ENCODE peak calls at places on chromosomes 3 and 15, in eight cellular contexts. F is H7, Q is neural progenitor cell, U is neuronal stem cell, S is bronchial epithelial cell, D is fibroblast of the aortic adventitia, A is kidney epithelial cell, P is adrenal gland. R is an unnamed sample.
A peak's percentile ranks its signal among the peaks of the same experiment; 100 is the strongest.

GRCh38 chr3:159583662-159584061 is 405.0 kb upstream of the IL12A start:
- DNase-seq in F (no peak), Q (peak; percentile 27), U (no peak), S (no peak), D (peak; percentile 5), A (no peak), P (no peak), R (peak; percentile 1)

GRCh38 chr15:73930790-73931281 is 4.6 kb downstream of the LOXL1 start:
- DNase-seq in F (no peak), Q (no peak), U (no peak), S (no peak), D (peak; percentile 86), A (no peak), P (peak; percentile 44), R (peak; percentile 92)

GRCh38 chr3:53815651-53816050 is 30.6 kb downstream of the CHDH start:
- DNase-seq in F (no peak), Q (no peak), U (no peak), S (no peak), D (no peak), A (no peak), P (no peak), R (no peak)

GRCh38 chr15:68635142-68635541 is 56.3 kb downstream of the CORO2B start:
- DNase-seq in F (no peak), Q (no peak), U (no peak), S (no peak), D (peak; percentile 72), A (no peak), P (no peak), R (no peak)

GRCh38 chr15:38565287-38565670 is 665 bp upstream of the RASGRP1 start:
- DNase-seq in F (no peak), Q (no peak), U (no peak), S (no peak), D (no peak), A (no peak), P (no peak), R (no peak)

GRCh38 chr3:192817053-192817452 is 89.7 kb upstream of the FGF12 start:
- DNase-seq in F (no peak), Q (no peak), U (no peak), S (peak; percentile 83), D (peak; percentile 65), A (no peak), P (peak; percentile 46), R (peak; percentile 57)

GRCh38 chr3:190709351-190709773 is 153.1 kb downstream of the GMNC start:
- DNase-seq in F (no peak), Q (no peak), U (no peak), S (no peak), D (peak; percentile 77), A (peak; percentile 34), P (no peak), R (peak; percentile 78)

GRCh38 chr15:73394782-73395181 is 26.0 kb upstream of the HCN4 start:
- DNase-seq in F (no peak), Q (no peak), U (no peak), S (no peak), D (no peak), A (no peak), P (no peak), R (no peak)

GRCh38 chr3:21645121-21645897 is 105.7 kb downstream of the ZNF385D start:
- DNase-seq in F (no peak), Q (no peak), U (no peak), S (peak; percentile 5), D (peak; percentile 75), A (no peak), P (peak; percentile 20), R (peak; percentile 76)

GRCh38 chr3:49666592-49666991 is 7.6 kb upstream of the APEH start:
- DNase-seq in F (peak; percentile 69), Q (no peak), U (no peak), S (no peak), D (no peak), A (no peak), P (no peak), R (no peak)

GRCh38 chr3:88059380-88060160 is 515 bp downstream of the ZNF654 start:
- DNase-seq in F (peak; percentile 41), Q (peak; percentile 47), U (peak; percentile 3), S (peak; percentile 27), D (peak; percentile 16), A (no peak), P (no peak), R (no peak)

GRCh38 chr3:171005648-171006047 is 20.9 kb downstream of the SLC2A2 start:
- DNase-seq in F (no peak), Q (no peak), U (no peak), S (no peak), D (peak; percentile 75), A (no peak), P (no peak), R (no peak)

GRCh38 chr3:193148678-193149473 is 92.1 kb upstream of the PLAAT1 start:
- DNase-seq in F (no peak), Q (no peak), U (no peak), S (no peak), D (peak; percentile 59), A (no peak), P (no peak), R (no peak)

GRCh38 chr3:107216711-107217110 is 160.5 kb upstream of the CCDC54 start:
- DNase-seq in F (no peak), Q (no peak), U (no peak), S (peak; percentile 85), D (peak; percentile 99), A (no peak), P (peak; percentile 75), R (peak; percentile 99)

GRCh38 chr3:138888569-138888968 is 53.8 kb upstream of the PIK3CB start:
- DNase-seq in F (no peak), Q (no peak), U (no peak), S (no peak), D (no peak), A (no peak), P (no peak), R (no peak)

GRCh38 chr3:82940124-82940523 is 1178.7 kb upstream of the GBE1 start:
- DNase-seq in F (no peak), Q (no peak), U (no peak), S (no peak), D (no peak), A (no peak), P (no peak), R (no peak)

GRCh38 chr3:41241159-41241558 is 41.9 kb downstream of the CTNNB1 start:
- DNase-seq in F (no peak), Q (no peak), U (no peak), S (no peak), D (no peak), A (no peak), P (no peak), R (no peak)

GRCh38 chr3:127819656-127820055 is 2.7 kb downstream of the MGLL start:
- DNase-seq in F (no peak), Q (no peak), U (no peak), S (no peak), D (no peak), A (no peak), P (no peak), R (no peak)
- H3K4me3 ChIP-seq in F (no peak overlapping the region), Q (no peak overlapping the region), U (no peak overlapping the region), S (no peak overlapping the region), D (no peak overlapping the region), A (peak overlapping the region; percentile 10), P (no peak overlapping the region), R (no peak overlapping the region)

GRCh38 chr3:61877359-61877770 is 316.0 kb downstream of the PTPRG start:
- DNase-seq in F (no peak), Q (peak; percentile 64), U (no peak), S (peak; percentile 11), D (peak; percentile 58), A (no peak), P (no peak), R (peak; percentile 32)
- H3K4me3 ChIP-seq in F (no peak overlapping the region), Q (no peak overlapping the region), U (no peak overlapping the region), S (no peak overlapping the region), D (no peak overlapping the region), A (no peak overlapping the region), P (no peak overlapping the region), R (no peak overlapping the region)

GRCh38 chr15:64235552-64235951 is 72.7 kb upstream of the PPIB start:
- DNase-seq in F (no peak), Q (no peak), U (no peak), S (no peak), D (no peak), A (no peak), P (no peak), R (no peak)

GRCh38 chr15:64233299-64233698 is 70.5 kb upstream of the PPIB start:
- DNase-seq in F (no peak), Q (no peak), U (no peak), S (no peak), D (no peak), A (no peak), P (no peak), R (no peak)

GRCh38 chr15:64232400-64232799 is 69.6 kb upstream of the PPIB start:
- DNase-seq in F (no peak), Q (no peak), U (no peak), S (peak; percentile 78), D (peak; percentile 68), A (peak; percentile 68), P (no peak), R (peak; percentile 56)

GRCh38 chr15:64237677-64238076 is 74.9 kb upstream of the PPIB start:
- DNase-seq in F (no peak), Q (no peak), U (no peak), S (no peak), D (no peak), A (no peak), P (no peak), R (no peak)

DNA sequence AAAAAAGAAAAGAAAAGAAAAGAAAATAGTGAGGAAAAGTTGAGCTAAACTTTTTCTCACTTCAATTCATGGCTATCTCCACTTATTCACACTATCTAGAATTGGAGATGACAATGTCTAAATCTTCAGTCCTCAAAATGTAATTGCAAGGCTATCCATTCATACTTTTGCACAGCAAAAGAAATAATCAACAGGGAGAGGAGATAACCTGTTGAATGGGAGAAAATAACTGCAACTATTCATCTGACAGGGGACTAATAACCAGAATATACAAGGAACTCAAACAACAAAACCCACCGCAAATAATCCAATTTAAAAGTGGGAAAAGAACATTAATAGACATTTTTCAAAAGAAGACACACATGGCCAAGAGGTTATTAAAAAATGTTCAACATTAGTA is 73.3 kb upstream of the PPIB start:
- DNase-seq in F (no peak), Q (no peak), U (no peak), S (no peak), D (no peak), A (no peak), P (no peak), R (no peak)
- H3K4me3 ChIP-seq in F (no peak overlapping the region), Q (no peak overlapping the region), U (no peak overlapping the region), S (no peak overlapping the region), D (no peak overlapping the region), A (no peak overlapping the region), P (no peak overlapping the region), R (no peak overlapping the region)

GRCh38 chr15:31266712-31267111 is 59.9 kb upstream of the KLF13 start:
- DNase-seq in F (peak; percentile 48), Q (peak; percentile 5), U (no peak), S (no peak), D (no peak), A (no peak), P (no peak), R (no peak)

GRCh38 chr15:31265871-31266711 is 60.5 kb upstream of the KLF13 start:
- DNase-seq in F (peak; percentile 46), Q (peak; percentile 3), U (no peak), S (no peak), D (no peak), A (no peak), P (peak; percentile 49), R (no peak)

GRCh38 chr15:31264534-31265089 is 62.0 kb upstream of the KLF13 start:
- DNase-seq in F (peak; percentile 42), Q (peak; percentile 1), U (no peak), S (no peak), D (no peak), A (no peak), P (no peak), R (no peak)

GRCh38 chr15:31263751-31264533 is 62.7 kb upstream of the KLF13 start:
- DNase-seq in F (no peak), Q (peak; percentile 1), U (no peak), S (peak; percentile 61), D (no peak), A (peak; percentile 2), P (peak; percentile 71), R (no peak)

GRCh38 chr15:31265090-31265870 is 61.4 kb upstream of the KLF13 start:
- DNase-seq in F (peak; percentile 33), Q (peak; percentile 9), U (no peak), S (no peak), D (no peak), A (no peak), P (no peak), R (no peak)
- H3K4me3 ChIP-seq in F (no peak overlapping the region), Q (no peak overlapping the region), U (no peak overlapping the region), S (no peak overlapping the region), D (no peak overlapping the region), A (no peak overlapping the region), P (no peak overlapping the region), R (no peak overlapping the region)